ENCODE peak calls at places on chromosomes 16 and 17, in six cellular contexts. R, H, O, M, F and Q are unnamed samples.

GRCh38 chr16:25988089-25988488 is 296.3 kb downstream of the HS3ST4 start:
- DNase-seq in F (no peak), O (no peak), M (no peak), R (no peak), H (no peak), Q (no peak)

GRCh38 chr17:41666336-41666680 is 22.4 kb upstream of the EIF1 start:
- DNase-seq in O (peak), M (no peak), R (no peak), H (no peak), F (no peak), Q (no peak)

GRCh38 chr17:6752068-6752909 is 3.6 kb upstream of the XAF1 start:
- DNase-seq in H (no peak), O (no peak), R (peak), M (no peak), F (no peak), Q (no peak)

GRCh38 chr16:31193874-31194273 is 8.7 kb downstream of the PYCARD start:
- DNase-seq in H (no peak), M (no peak), O (no peak), R (no peak), F (no peak), Q (no peak)

GRCh38 chr16:85968041-85968920 is 69.3 kb downstream of the IRF8 start:
- DNase-seq in R (no peak), M (no peak), H (no peak), F (no peak), O (no peak), Q (no peak)

GRCh38 chr17:70479779-70480178 is 310.4 kb downstream of the KCNJ2 start:
- DNase-seq in R (no peak), O (no peak), M (no peak), H (no peak), F (no peak), Q (no peak)

GRCh38 chr17:78847052-78847451 is 6.4 kb upstream of the USP36 start:
- DNase-seq in O (no peak), H (no peak), M (no peak), F (no peak), R (no peak), Q (no peak)

GRCh38 chr17:67819722-67820121 is 5.6 kb upstream of the BPTF start:
- DNase-seq in R (no peak), O (no peak), H (no peak), M (no peak), F (no peak), Q (no peak)

GRCh38 chr16:22355487-22355908 is 18.9 kb downstream of the CDR2 start:
- DNase-seq in H (no peak), R (no peak), F (no peak), M (no peak), O (peak), Q (no peak)

GRCh38 chr17:28247671-28248556 is 71.1 kb upstream of the TMEM97 start:
- DNase-seq in R (no peak), M (peak), F (no peak), H (no peak), O (no peak), Q (no peak)

GRCh38 chr17:47732399-47733046 is 513 bp upstream of the TBX21 start:
- DNase-seq in O (no peak), H (no peak), M (no peak), F (no peak), R (no peak), Q (peak)

GRCh38 chr17:61481421-61481820 is 29.2 kb downstream of the TBX4 start:
- DNase-seq in M (no peak), H (no peak), R (no peak), O (no peak), F (no peak), Q (no peak)

GRCh38 chr17:64182325-64183012 is 52.5 kb upstream of the ERN1 start:
- DNase-seq in M (no peak), R (no peak), F (no peak), O (no peak), H (no peak), Q (no peak)

GRCh38 chr17:8175795-8176196 is 384 bp downstream of the TMEM107 start:
- DNase-seq in O (no peak), R (no peak), F (no peak), H (no peak), M (no peak), Q (no peak)

GRCh38 chr16:4115209-4115940 is 867 bp downstream of the ADCY9 start:
- DNase-seq in F (peak), R (no peak), O (no peak), M (no peak), H (peak), Q (peak)

GRCh38 chr16:86665319-86665675 is 86.9 kb downstream of the FOXL1 start:
- DNase-seq in R (peak), F (no peak), O (peak), M (no peak), H (no peak), Q (no peak)

GRCh38 chr16:70298988-70299938 is at the start of gene DDX19B:
- DNase-seq in F (peak), H (peak), M (no peak), O (no peak), R (peak), Q (peak)

GRCh38 chr16:3101018-3101840 is 2.1 kb upstream of the ZSCAN10 start:
- DNase-seq in O (no peak), H (peak), R (peak), F (peak), M (no peak), Q (no peak)

DNA sequence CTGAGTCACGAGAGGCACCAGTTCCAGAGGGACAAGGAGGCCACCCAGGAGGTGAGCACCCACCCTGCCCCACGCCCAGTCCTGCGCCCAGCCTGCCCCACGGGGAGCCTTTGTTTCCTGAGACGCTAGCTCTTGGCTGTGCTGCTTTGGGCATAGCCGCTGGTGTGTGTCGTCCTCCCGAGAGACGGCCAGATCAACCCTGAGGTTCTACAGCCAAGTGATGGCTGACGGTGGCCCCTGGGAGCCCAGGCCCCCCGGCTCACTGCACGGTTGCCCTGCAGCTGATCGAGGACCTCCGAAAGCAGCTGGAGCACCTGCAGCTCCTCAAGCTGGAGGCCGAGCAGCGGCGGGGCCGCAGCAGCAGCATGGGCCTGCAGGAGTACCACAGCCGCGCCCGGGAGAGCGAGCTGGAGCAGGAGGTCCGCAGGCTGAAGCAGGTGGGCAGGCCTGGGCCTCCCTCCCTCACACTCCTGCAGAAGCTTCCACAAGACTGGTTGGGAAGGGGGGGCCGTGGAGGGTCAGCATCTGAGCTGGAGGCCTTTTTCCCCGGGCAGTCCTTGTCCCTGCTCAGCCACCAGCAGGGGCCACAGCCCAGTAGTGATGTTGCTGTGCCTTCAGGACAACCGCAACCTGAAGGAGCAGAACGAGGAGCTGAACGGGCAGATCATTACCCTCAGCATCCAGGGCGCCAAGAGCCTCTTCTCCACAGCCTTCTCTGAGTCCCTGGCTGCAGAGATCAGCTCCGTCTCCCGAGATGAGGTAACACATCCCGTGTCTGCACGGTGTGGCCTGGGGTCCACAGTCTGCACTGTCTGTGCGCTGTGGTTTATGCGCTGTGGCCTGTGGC is 7.4 kb upstream of the CAPN15 start:
- DNase-seq in F (no peak), M (no peak), O (no peak), R (no peak), H (no peak), Q (no peak)
- TF ChIP-seq POLR2A in F (no peak), M (no peak), O (peak), R (no peak), H (no peak), Q (no peak)

GRCh38 chr16:68299571-68300453 is 10.9 kb downstream of the SLC7A6OS start:
- DNase-seq in O (no peak), H (no peak), M (no peak), F (no peak), R (no peak), Q (no peak)
- TF ChIP-seq TAF1 in O (no peak), H (no peak), M (no peak), F (no peak), R (no peak), Q (no peak)

GRCh38 chr16:53817812-53818211 is 113.9 kb downstream of the FTO start:
- DNase-seq in R (no peak), M (no peak), H (no peak), O (no peak), F (no peak), Q (no peak)
- TF ChIP-seq POLR2AphosphoS5 in R (no peak), M (no peak), H (no peak), O (no peak), F (no peak), Q (no peak)

GRCh38 chr16:75105306-75106061 is 11.1 kb downstream of the LDHD start:
- DNase-seq in M (no peak), R (no peak), F (no peak), H (no peak), O (no peak), Q (no peak)
- TF ChIP-seq POLR2A in M (no peak), R (no peak), F (no peak), H (no peak), O (no peak), Q (no peak)

DNA sequence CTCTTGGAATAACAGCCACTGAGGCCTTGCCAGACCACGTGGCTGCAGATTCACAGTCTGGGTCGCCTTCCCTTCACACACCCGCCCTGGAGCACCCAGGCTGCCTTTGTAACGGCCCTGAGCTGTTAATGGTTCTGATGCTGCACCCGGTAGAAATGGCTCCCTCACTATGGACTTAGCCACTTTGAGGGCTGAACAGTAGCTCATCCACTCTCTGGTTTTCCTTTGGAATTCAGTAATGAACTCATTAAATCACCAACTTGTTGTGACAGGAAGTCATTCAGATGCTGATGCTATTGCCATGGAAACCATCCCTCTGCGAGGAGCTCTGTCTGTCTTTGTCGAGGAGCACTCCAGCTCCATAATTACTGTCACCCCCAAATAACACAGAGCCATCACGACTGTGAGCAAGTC is 59.2 kb downstream of the CDK5R1 start:
- DNase-seq in H (no peak), R (no peak), F (no peak), O (no peak), M (peak), Q (no peak)
- TF ChIP-seq TAF1 in H (no peak), R (no peak), F (no peak), O (no peak), M (no peak), Q (no peak)